ENCODE peak calls at places on chromosomes 1 and 21, in six cellular contexts. F, N, D, R, W and X are unnamed samples.

GRCh38 chr1:119554188-119554587 is 47.2 kb downstream of the HSD3B1 start:
- DNase-seq in R (no peak), F (no peak), W (no peak), N (no peak), D (peak; percentile 94), X (no peak)

GRCh38 chr1:172991674-172992400 is 58.9 kb downstream of the TNFSF18 start:
- DNase-seq in W (no peak), N (no peak), D (no peak), F (no peak), R (no peak), X (no peak)

GRCh38 chr1:116556289-116557006 is 14.4 kb downstream of the CD58 start:
- DNase-seq in F (no peak), D (no peak), N (peak; percentile 62), W (peak; percentile 58), R (no peak), X (no peak)

GRCh38 chr1:218592688-218593087 is 247.6 kb downstream of the TGFB2 start:
- DNase-seq in R (no peak), F (peak; percentile 10), D (peak; percentile 94), W (no peak), N (peak; percentile 39), X (no peak)

GRCh38 chr21:46661211-46661625 is 25.7 kb downstream of the PRMT2 start:
- DNase-seq in F (no peak), W (no peak), D (peak; percentile 32), N (no peak), R (peak; percentile 61), X (peak; percentile 74)

GRCh38 chr1:214400136-214400535 is 119.2 kb downstream of the SMYD2 start:
- DNase-seq in F (no peak), W (no peak), N (no peak), R (no peak), D (no peak), X (no peak)

GRCh38 chr1:238690415-238690814 is 696.0 kb upstream of the CHRM3 start:
- DNase-seq in N (peak; percentile 6), W (no peak), R (no peak), D (no peak), F (no peak), X (no peak)

GRCh38 chr1:110515041-110515440 is 3.9 kb downstream of the KCNA10 start:
- DNase-seq in R (no peak), W (no peak), D (no peak), F (no peak), N (no peak), X (no peak)

GRCh38 chr1:97307151-97307550 is 585.6 kb downstream of the PTBP2 start:
- DNase-seq in W (no peak), N (no peak), F (no peak), D (no peak), R (no peak), X (no peak)

GRCh38 chr1:221994274-221994698 is 252.4 kb upstream of the DUSP10 start:
- DNase-seq in R (no peak), D (no peak), F (no peak), N (no peak), W (no peak), X (no peak)

GRCh38 chr1:165290143-165290542 is 66.4 kb downstream of the LMX1A start:
- DNase-seq in D (no peak), R (no peak), N (peak; percentile 29), W (no peak), F (no peak), X (no peak)

GRCh38 chr21:26079376-26079775 is 91.2 kb downstream of the APP start:
- DNase-seq in R (no peak), N (no peak), D (no peak), W (no peak), F (no peak), X (no peak)

GRCh38 chr1:2805801-2806430 is 4.4 kb upstream of the TTC34 start:
- DNase-seq in R (no peak), W (no peak), N (no peak), F (no peak), D (no peak), X (no peak)

GRCh38 chr1:205563927-205564441 is 59.5 kb downstream of the CDK18 start:
- DNase-seq in F (no peak), D (no peak), W (no peak), N (peak; percentile 21), R (no peak), X (no peak)

GRCh38 chr1:8089535-8090228 is 63.6 kb upstream of the ERRFI1 start:
- DNase-seq in R (no peak), F (no peak), W (no peak), N (no peak), D (peak; percentile 47), X (no peak)

GRCh38 chr1:110765640-110766335 is 91.0 kb upstream of the KCNA3 start:
- DNase-seq in W (peak; percentile 57), N (peak; percentile 38), F (peak; percentile 25), R (no peak), D (peak; percentile 50), X (no peak)

GRCh38 chr1:73868824-73869223 is 329.2 kb downstream of the LRRIQ3 start:
- DNase-seq in F (no peak), D (no peak), N (no peak), R (no peak), W (no peak), X (no peak)

GRCh38 chr1:182446033-182446669 is 3.8 kb upstream of the RGSL1 start:
- DNase-seq in W (peak; percentile 63), F (peak; percentile 39), R (no peak), N (peak; percentile 53), D (peak; percentile 38), X (peak; percentile 22)
- TF ChIP-seq CTCF in W (peak; percentile 89), F (peak; percentile 76), R (no peak), N (peak; percentile 73), D (peak; percentile 48), X (peak; percentile 57)

DNA sequence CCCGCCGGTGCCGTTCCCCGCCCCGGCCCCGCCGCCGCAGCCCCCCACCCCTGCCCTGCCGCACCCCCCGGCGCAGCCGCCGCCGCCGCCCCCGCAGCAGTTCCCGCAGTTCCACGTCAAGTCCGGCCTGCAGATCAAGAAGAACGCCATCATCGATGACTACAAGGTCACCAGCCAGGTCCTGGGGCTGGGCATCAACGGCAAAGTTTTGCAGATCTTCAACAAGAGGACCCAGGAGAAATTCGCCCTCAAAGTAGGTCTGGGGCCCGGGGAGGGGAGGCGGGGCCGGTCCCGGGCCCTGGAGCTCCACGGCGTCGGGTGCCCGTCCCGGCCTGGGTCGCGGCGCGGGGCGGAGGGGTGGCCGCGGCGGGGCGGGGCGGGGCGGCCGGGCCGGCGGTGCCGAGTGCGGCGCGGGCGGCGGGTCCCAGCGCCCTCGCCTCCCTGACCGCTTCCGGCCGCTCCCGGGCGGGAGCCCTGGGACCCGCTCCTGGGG is 597 bp downstream of the MAPKAPK2 start:
- DNase-seq in R (no peak), D (peak; percentile 22), N (peak; percentile 13), F (no peak), W (peak; percentile 76), X (no peak)
- TF ChIP-seq JUN in R (no peak), D (no peak), N (no peak), F (no peak), W (no peak), X (no peak)

GRCh38 chr1:239952348-239953307 is 139.1 kb upstream of the FMN2 start:
- DNase-seq in D (no peak), R (no peak), W (peak; percentile 23), F (peak; percentile 29), N (peak; percentile 31), X (peak; percentile 60)
- TF ChIP-seq CTCF in D (no peak), R (peak; percentile 56), W (peak; percentile 9), F (peak; percentile 51), N (no peak), X (peak; percentile 59)

DNA sequence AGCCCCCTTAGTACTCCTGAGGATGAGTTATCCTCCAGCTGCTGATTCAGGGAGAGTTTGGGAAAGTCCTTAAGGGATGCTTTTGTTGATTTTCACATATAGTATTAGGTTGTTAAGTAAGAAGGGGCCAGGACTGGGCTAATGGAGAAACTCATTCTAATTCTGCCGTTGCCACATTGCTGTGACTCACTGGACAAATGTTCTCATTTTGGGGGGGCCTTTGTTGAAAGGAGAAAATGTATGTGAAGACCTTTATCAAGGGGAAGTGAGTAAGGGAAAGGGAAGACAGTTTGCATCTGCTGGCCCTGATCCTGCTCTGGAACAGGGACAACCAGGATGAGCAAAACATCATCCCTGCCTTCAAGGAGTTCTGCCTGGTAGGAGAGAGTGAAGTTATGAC is 123.2 kb upstream of the FGGY start:
- DNase-seq in W (no peak), N (no peak), D (peak; percentile 67), R (no peak), F (no peak), X (no peak)
- TF ChIP-seq JUN in W (no peak), N (no peak), D (peak; percentile 35), R (no peak), F (no peak), X (no peak)

GRCh38 chr1:198175418-198176170 is 18.8 kb downstream of the NEK7 start:
- DNase-seq in N (no peak), W (no peak), R (no peak), D (no peak), F (no peak), X (no peak)

GRCh38 chr1:198176179-198176578 is 19.4 kb downstream of the NEK7 start:
- DNase-seq in N (no peak), W (no peak), D (no peak), R (no peak), F (no peak), X (no peak)

GRCh38 chr1:198174297-198174696 is 17.5 kb downstream of the NEK7 start:
- DNase-seq in W (no peak), D (no peak), R (no peak), F (no peak), N (no peak), X (no peak)

GRCh38 chr1:198179556-198179981 is 22.8 kb downstream of the NEK7 start:
- DNase-seq in N (no peak), F (no peak), R (no peak), D (no peak), W (no peak), X (no peak)

DNA sequence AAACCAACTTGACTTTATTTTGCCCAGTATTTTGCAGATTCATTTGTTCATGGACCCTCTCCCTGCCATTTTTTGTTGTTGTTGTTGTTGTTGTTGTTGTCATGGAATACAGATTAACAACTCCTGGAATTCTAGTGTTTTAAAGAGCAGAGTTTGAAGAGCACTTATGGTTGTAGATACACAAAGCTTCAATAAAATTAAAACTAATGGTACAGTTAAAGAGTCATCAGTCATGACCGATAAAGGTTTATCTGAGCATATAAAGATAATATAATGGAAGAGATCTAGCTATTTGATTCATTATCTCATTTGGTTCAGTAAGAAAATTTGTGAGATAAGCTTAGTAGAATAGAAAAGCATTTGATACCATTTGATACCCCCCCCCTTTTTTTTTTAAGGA is 21.8 kb downstream of the NEK7 start:
- DNase-seq in R (no peak), F (no peak), W (no peak), D (no peak), N (no peak), X (no peak)
- TF ChIP-seq CTCF in R (no peak), F (no peak), W (no peak), D (no peak), N (no peak), X (no peak)

GRCh38 chr1:32981003-32981909 is 16.6 kb upstream of the RNF19B start:
- DNase-seq in N (peak; percentile 91), F (no peak), D (peak; percentile 96), R (no peak), W (no peak), X (no peak)
- TF ChIP-seq JUN in N (peak; percentile 54), F (no peak), D (peak; percentile 66), R (no peak), W (peak; percentile 37), X (no peak)